ENCODE peak calls at places on chromosomes 12 and 14, in ten cellular contexts. One of them, this sample, is unnamed.
A peak's percentile ranks its signal among the peaks of the same experiment; 100 is the strongest.

GRCh38 chr14:92490239-92490959 is 23.2 kb upstream of the RIN3 start:
- DNase-seq in DND-41: no peak
- DNase-seq in Peyer's patch: no peak
- DNase-seq in endothelial cell of umbilical vein: no peak
- DNase-seq in BJ: no peak
- DNase-seq in ovary: no peak
- DNase-seq in brain microvascular endothelial cell: no peak
- DNase-seq in Jurkat, Clone E6-1: no peak
- DNase-seq in AG04450: no peak
- DNase-seq in psoas muscle: no peak
- DNase-seq in this sample: no peak

GRCh38 chr12:6334940-6335450 is 6.9 kb downstream of the TNFRSF1A start:
- DNase-seq in DND-41: no peak
- DNase-seq in Peyer's patch: no peak
- DNase-seq in endothelial cell of umbilical vein: no peak
- DNase-seq in BJ: no peak
- DNase-seq in ovary: no peak
- DNase-seq in brain microvascular endothelial cell: no peak
- DNase-seq in Jurkat, Clone E6-1: no peak
- DNase-seq in AG04450: no peak
- DNase-seq in psoas muscle: peak; percentile 32
- DNase-seq in this sample: no peak

GRCh38 chr12:57771271-57771872 is 533 bp downstream of the METTL1 start:
- DNase-seq in DND-41: peak; percentile 94
- DNase-seq in Peyer's patch: peak; percentile 92
- DNase-seq in endothelial cell of umbilical vein: no peak
- DNase-seq in BJ: no peak
- DNase-seq in ovary: peak; percentile 93
- DNase-seq in brain microvascular endothelial cell: peak; percentile 91
- DNase-seq in Jurkat, Clone E6-1: peak; percentile 92
- DNase-seq in AG04450: peak; percentile 67
- DNase-seq in psoas muscle: peak; percentile 90
- DNase-seq in this sample: peak; percentile 70

GRCh38 chr12:110555509-110556406 is 27.4 kb downstream of the PPTC7 start:
- DNase-seq in DND-41: no peak
- DNase-seq in Peyer's patch: no peak
- DNase-seq in endothelial cell of umbilical vein: no peak
- DNase-seq in BJ: peak; percentile 81
- DNase-seq in ovary: no peak
- DNase-seq in brain microvascular endothelial cell: peak; percentile 53
- DNase-seq in Jurkat, Clone E6-1: no peak
- DNase-seq in AG04450: no peak
- DNase-seq in psoas muscle: no peak
- DNase-seq in this sample: no peak

GRCh38 chr14:54465654-54466053 is 23.1 kb downstream of the GMFB start:
- DNase-seq in DND-41: no peak
- DNase-seq in Peyer's patch: no peak
- DNase-seq in endothelial cell of umbilical vein: no peak
- DNase-seq in BJ: no peak
- DNase-seq in ovary: no peak
- DNase-seq in brain microvascular endothelial cell: no peak
- DNase-seq in Jurkat, Clone E6-1: no peak
- DNase-seq in AG04450: no peak
- DNase-seq in psoas muscle: no peak
- DNase-seq in this sample: no peak

GRCh38 chr12:121239335-121239678 is 29.4 kb downstream of the P2RX4 start:
- DNase-seq in DND-41: no peak
- DNase-seq in Peyer's patch: no peak
- DNase-seq in endothelial cell of umbilical vein: no peak
- DNase-seq in BJ: no peak
- DNase-seq in ovary: no peak
- DNase-seq in brain microvascular endothelial cell: no peak
- DNase-seq in Jurkat, Clone E6-1: peak; percentile 48
- DNase-seq in AG04450: no peak
- DNase-seq in psoas muscle: no peak
- DNase-seq in this sample: no peak

GRCh38 chr14:29710015-29710414 is 217.6 kb downstream of the PRKD1 start:
- DNase-seq in DND-41: no peak
- DNase-seq in Peyer's patch: no peak
- DNase-seq in endothelial cell of umbilical vein: peak; percentile 6
- DNase-seq in BJ: no peak
- DNase-seq in ovary: no peak
- DNase-seq in brain microvascular endothelial cell: no peak
- DNase-seq in Jurkat, Clone E6-1: no peak
- DNase-seq in AG04450: no peak
- DNase-seq in psoas muscle: no peak
- DNase-seq in this sample: no peak

GRCh38 chr12:6548556-6549378 is 7.1 kb downstream of the IFFO1 start:
- DNase-seq in DND-41: no peak
- DNase-seq in Peyer's patch: no peak
- DNase-seq in endothelial cell of umbilical vein: peak; percentile 45
- DNase-seq in BJ: no peak
- DNase-seq in ovary: no peak
- DNase-seq in brain microvascular endothelial cell: no peak
- DNase-seq in Jurkat, Clone E6-1: no peak
- DNase-seq in AG04450: no peak
- DNase-seq in psoas muscle: peak; percentile 29
- DNase-seq in this sample: no peak

GRCh38 chr12:98354520-98354919 is 160.9 kb upstream of the TMPO start:
- DNase-seq in DND-41: no peak
- DNase-seq in Peyer's patch: no peak
- DNase-seq in endothelial cell of umbilical vein: no peak
- DNase-seq in BJ: no peak
- DNase-seq in ovary: no peak
- DNase-seq in brain microvascular endothelial cell: no peak
- DNase-seq in Jurkat, Clone E6-1: no peak
- DNase-seq in AG04450: no peak
- DNase-seq in psoas muscle: no peak
- DNase-seq in this sample: no peak

GRCh38 chr12:62731378-62731710 is 203.6 kb downstream of the PPM1H start:
- DNase-seq in DND-41: no peak
- DNase-seq in Peyer's patch: no peak
- DNase-seq in endothelial cell of umbilical vein: no peak
- DNase-seq in BJ: no peak
- DNase-seq in ovary: no peak
- DNase-seq in brain microvascular endothelial cell: no peak
- DNase-seq in Jurkat, Clone E6-1: no peak
- DNase-seq in AG04450: no peak
- DNase-seq in psoas muscle: no peak
- DNase-seq in this sample: no peak

DNA sequence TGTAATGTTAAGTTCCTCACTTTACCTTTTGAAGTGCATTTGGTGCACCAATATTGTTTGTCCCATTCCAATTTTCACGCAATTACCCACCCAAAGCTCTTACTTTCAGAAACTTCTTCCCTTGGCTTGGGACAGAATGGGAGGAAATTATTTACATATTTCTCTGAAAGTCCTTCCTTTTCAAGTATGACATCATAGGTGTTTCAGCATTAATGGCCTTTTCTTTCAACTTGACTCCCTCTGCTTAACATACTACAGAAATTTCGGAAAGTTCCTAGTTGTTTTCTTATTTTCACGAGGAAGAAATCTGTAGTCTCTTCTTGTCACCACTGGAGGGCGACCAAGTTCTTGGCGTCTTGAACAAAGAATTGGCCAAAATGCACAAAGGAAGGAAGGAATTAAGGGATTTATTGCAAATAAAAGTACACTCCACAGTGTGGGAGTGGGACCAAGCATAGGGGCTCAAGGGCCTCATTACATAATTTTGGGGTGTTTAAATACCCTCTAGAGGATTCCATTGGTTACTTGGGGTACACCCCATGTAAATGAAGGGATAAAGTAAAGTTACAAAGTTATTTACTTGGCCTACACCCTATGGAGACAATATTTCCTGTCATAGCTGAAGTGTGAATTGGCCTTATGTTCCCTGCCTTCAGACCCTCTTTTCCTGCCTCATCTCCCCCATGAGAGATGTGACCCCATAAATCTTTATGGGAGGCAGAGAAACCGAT is 70.5 kb downstream of the RPL10L start:
- DNase-seq in DND-41: peak; percentile 13
- DNase-seq in Peyer's patch: no peak
- DNase-seq in endothelial cell of umbilical vein: peak; percentile 63
- DNase-seq in BJ: no peak
- DNase-seq in ovary: no peak
- DNase-seq in brain microvascular endothelial cell: peak; percentile 37
- DNase-seq in Jurkat, Clone E6-1: peak; percentile 25
- DNase-seq in AG04450: no peak
- DNase-seq in psoas muscle: no peak
- DNase-seq in this sample: no peak
- H3K4me3 ChIP-seq in DND-41: no peak overlapping the region
- H3K4me3 ChIP-seq in Peyer's patch: no peak overlapping the region
- H3K4me3 ChIP-seq in endothelial cell of umbilical vein: no peak overlapping the region
- H3K4me3 ChIP-seq in BJ: no peak overlapping the region
- H3K4me3 ChIP-seq in ovary: no peak overlapping the region
- H3K4me3 ChIP-seq in brain microvascular endothelial cell: no peak overlapping the region
- H3K4me3 ChIP-seq in Jurkat, Clone E6-1: no peak overlapping the region
- H3K4me3 ChIP-seq in AG04450: no peak overlapping the region
- H3K4me3 ChIP-seq in psoas muscle: no peak overlapping the region
- H3K4me3 ChIP-seq in this sample: no peak overlapping the region

GRCh38 chr14:63543826-63544320 is 696 bp upstream of the PPP2R5E start:
- DNase-seq in DND-41: no peak
- DNase-seq in Peyer's patch: no peak
- DNase-seq in endothelial cell of umbilical vein: no peak
- DNase-seq in BJ: no peak
- DNase-seq in ovary: no peak
- DNase-seq in brain microvascular endothelial cell: no peak
- DNase-seq in Jurkat, Clone E6-1: no peak
- DNase-seq in AG04450: no peak
- DNase-seq in psoas muscle: no peak
- DNase-seq in this sample: no peak

GRCh38 chr14:63545431-63545830 is 2.3 kb upstream of the PPP2R5E start:
- DNase-seq in DND-41: no peak
- DNase-seq in Peyer's patch: no peak
- DNase-seq in endothelial cell of umbilical vein: no peak
- DNase-seq in BJ: no peak
- DNase-seq in ovary: no peak
- DNase-seq in brain microvascular endothelial cell: no peak
- DNase-seq in Jurkat, Clone E6-1: no peak
- DNase-seq in AG04450: no peak
- DNase-seq in psoas muscle: no peak
- DNase-seq in this sample: no peak

GRCh38 chr14:63543000-63543825 is at the start of gene PPP2R5E:
- DNase-seq in DND-41: peak; percentile 99
- DNase-seq in Peyer's patch: peak; percentile 98
- DNase-seq in endothelial cell of umbilical vein: peak; percentile 99
- DNase-seq in BJ: peak; percentile 93
- DNase-seq in ovary: peak; percentile 98
- DNase-seq in brain microvascular endothelial cell: peak; percentile 98
- DNase-seq in Jurkat, Clone E6-1: peak; percentile 98
- DNase-seq in AG04450: peak; percentile 97
- DNase-seq in psoas muscle: peak; percentile 98
- DNase-seq in this sample: peak; percentile 97

GRCh38 chr14:63542231-63542999 is 762 bp downstream of the PPP2R5E start:
- DNase-seq in DND-41: peak; percentile 34
- DNase-seq in Peyer's patch: peak; percentile 17
- DNase-seq in endothelial cell of umbilical vein: peak; percentile 56
- DNase-seq in BJ: no peak
- DNase-seq in ovary: no peak
- DNase-seq in brain microvascular endothelial cell: no peak
- DNase-seq in Jurkat, Clone E6-1: no peak
- DNase-seq in AG04450: no peak
- DNase-seq in psoas muscle: no peak
- DNase-seq in this sample: no peak

GRCh38 chr14:63544641-63545234 is 1.6 kb upstream of the PPP2R5E start:
- DNase-seq in DND-41: no peak
- DNase-seq in Peyer's patch: no peak
- DNase-seq in endothelial cell of umbilical vein: peak; percentile 64
- DNase-seq in BJ: no peak
- DNase-seq in ovary: no peak
- DNase-seq in brain microvascular endothelial cell: peak; percentile 20
- DNase-seq in Jurkat, Clone E6-1: no peak
- DNase-seq in AG04450: no peak
- DNase-seq in psoas muscle: no peak
- DNase-seq in this sample: no peak
- H3K4me3 ChIP-seq in DND-41: peak overlapping the region; percentile 72
- H3K4me3 ChIP-seq in Peyer's patch: no peak overlapping the region
- H3K4me3 ChIP-seq in endothelial cell of umbilical vein: peak overlapping the region; percentile 90
- H3K4me3 ChIP-seq in BJ: no peak overlapping the region
- H3K4me3 ChIP-seq in ovary: peak overlapping the region; percentile 72
- H3K4me3 ChIP-seq in brain microvascular endothelial cell: peak overlapping the region; percentile 94
- H3K4me3 ChIP-seq in Jurkat, Clone E6-1: no peak overlapping the region
- H3K4me3 ChIP-seq in AG04450: peak overlapping the region; percentile 89
- H3K4me3 ChIP-seq in psoas muscle: peak overlapping the region; percentile 98
- H3K4me3 ChIP-seq in this sample: peak overlapping the region; percentile 73

GRCh38 chr12:68406134-68406576 is 74.0 kb upstream of the MDM1 start:
- DNase-seq in DND-41: no peak
- DNase-seq in Peyer's patch: peak; percentile 40
- DNase-seq in endothelial cell of umbilical vein: peak; percentile 96
- DNase-seq in BJ: peak; percentile 34
- DNase-seq in ovary: peak; percentile 92
- DNase-seq in brain microvascular endothelial cell: peak; percentile 34
- DNase-seq in Jurkat, Clone E6-1: no peak
- DNase-seq in AG04450: peak; percentile 65
- DNase-seq in psoas muscle: peak; percentile 92
- DNase-seq in this sample: peak; percentile 80
- H3K4me3 ChIP-seq in DND-41: no peak overlapping the region
- H3K4me3 ChIP-seq in Peyer's patch: no peak overlapping the region
- H3K4me3 ChIP-seq in endothelial cell of umbilical vein: no peak overlapping the region
- H3K4me3 ChIP-seq in BJ: no peak overlapping the region
- H3K4me3 ChIP-seq in ovary: no peak overlapping the region
- H3K4me3 ChIP-seq in brain microvascular endothelial cell: no peak overlapping the region
- H3K4me3 ChIP-seq in Jurkat, Clone E6-1: no peak overlapping the region
- H3K4me3 ChIP-seq in AG04450: no peak overlapping the region
- H3K4me3 ChIP-seq in psoas muscle: peak overlapping the region; percentile 8
- H3K4me3 ChIP-seq in this sample: no peak overlapping the region

DNA sequence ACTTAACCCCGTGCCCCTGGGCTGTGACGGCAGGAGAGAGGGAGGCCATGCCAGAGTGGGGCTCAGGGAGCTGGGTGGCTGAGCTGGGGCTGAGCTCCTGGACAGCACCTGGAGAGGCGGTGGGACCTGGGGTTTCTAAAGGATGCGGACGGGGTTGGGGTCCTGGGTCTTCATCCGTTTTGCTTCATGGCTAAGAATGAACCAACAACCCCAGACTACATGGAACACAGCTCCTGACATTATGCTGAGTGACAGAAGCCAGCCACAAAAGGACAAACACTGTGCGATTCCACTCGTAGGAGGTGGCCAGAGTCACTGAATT is 60.6 kb downstream of the NCOR2 start:
- DNase-seq in DND-41: no peak
- DNase-seq in Peyer's patch: no peak
- DNase-seq in endothelial cell of umbilical vein: no peak
- DNase-seq in BJ: no peak
- DNase-seq in ovary: no peak
- DNase-seq in brain microvascular endothelial cell: no peak
- DNase-seq in Jurkat, Clone E6-1: no peak
- DNase-seq in AG04450: no peak
- DNase-seq in psoas muscle: no peak
- DNase-seq in this sample: no peak
- H3K4me3 ChIP-seq in DND-41: no peak overlapping the region
- H3K4me3 ChIP-seq in Peyer's patch: no peak overlapping the region
- H3K4me3 ChIP-seq in endothelial cell of umbilical vein: no peak overlapping the region
- H3K4me3 ChIP-seq in BJ: no peak overlapping the region
- H3K4me3 ChIP-seq in ovary: no peak overlapping the region
- H3K4me3 ChIP-seq in brain microvascular endothelial cell: no peak overlapping the region
- H3K4me3 ChIP-seq in Jurkat, Clone E6-1: no peak overlapping the region
- H3K4me3 ChIP-seq in AG04450: peak overlapping the region; percentile 20
- H3K4me3 ChIP-seq in psoas muscle: peak overlapping the region; percentile 25
- H3K4me3 ChIP-seq in this sample: no peak overlapping the region

GRCh38 chr12:65891987-65892481 is 67.8 kb downstream of the HMGA2 start:
- DNase-seq in DND-41: no peak
- DNase-seq in Peyer's patch: no peak
- DNase-seq in endothelial cell of umbilical vein: peak; percentile 91
- DNase-seq in BJ: peak; percentile 99
- DNase-seq in ovary: peak; percentile 73
- DNase-seq in brain microvascular endothelial cell: peak; percentile 97
- DNase-seq in Jurkat, Clone E6-1: no peak
- DNase-seq in AG04450: peak; percentile 95
- DNase-seq in psoas muscle: peak; percentile 75
- DNase-seq in this sample: peak; percentile 99
- H3K4me3 ChIP-seq in DND-41: no peak overlapping the region
- H3K4me3 ChIP-seq in Peyer's patch: no peak overlapping the region
- H3K4me3 ChIP-seq in endothelial cell of umbilical vein: peak overlapping the region; percentile 17
- H3K4me3 ChIP-seq in BJ: peak overlapping the region; percentile 16
- H3K4me3 ChIP-seq in ovary: no peak overlapping the region
- H3K4me3 ChIP-seq in brain microvascular endothelial cell: no peak overlapping the region
- H3K4me3 ChIP-seq in Jurkat, Clone E6-1: no peak overlapping the region
- H3K4me3 ChIP-seq in AG04450: peak overlapping the region; percentile 37
- H3K4me3 ChIP-seq in psoas muscle: no peak overlapping the region
- H3K4me3 ChIP-seq in this sample: peak overlapping the region; percentile 16

This sample was measured in skeletal muscle cell.